ENCODE peak calls at places on chromosome 16, in six cellular contexts. E is AG09309, I is fibroblast of the aortic adventitia, Q is heart left ventricle, R is GM10248, H is activated B cell treated with CpG ODN at 0.5 μM for 24 hours. Z is an unnamed sample.

GRCh38 chr16:6335072-6335471 is 997.6 kb upstream of the RBFOX1 start:
- DNase-seq in Q (no peak), H (no peak), R (no peak), I (no peak), E (no peak), Z (no peak)

GRCh38 chr16:74738134-74738541 is 36.5 kb downstream of the FA2H start:
- DNase-seq in Q (no peak), I (no peak), E (no peak), H (no peak), R (no peak), Z (no peak)

GRCh38 chr16:22353188-22353919 is 21.1 kb downstream of the CDR2 start:
- DNase-seq in Q (no peak), E (peak), R (peak), I (peak), H (no peak), Z (no peak)

GRCh38 chr16:3971261-3971660 is 90.7 kb upstream of the CREBBP start:
- DNase-seq in E (no peak), I (peak), R (peak), H (no peak), Q (no peak), Z (no peak)

GRCh38 chr16:72501739-72502653 is 330.0 kb upstream of the PMFBP1 start:
- DNase-seq in R (peak), I (peak), H (peak), Q (no peak), E (peak), Z (peak)

GRCh38 chr16:50305441-50306061 is 39.2 kb downstream of the ADCY7 start:
- DNase-seq in E (no peak), R (no peak), Q (peak), I (no peak), H (peak), Z (peak)

GRCh38 chr16:709651-710499 is 4.3 kb upstream of the FBXL16 start:
- DNase-seq in H (no peak), I (peak), R (no peak), E (no peak), Q (no peak), Z (no peak)

GRCh38 chr16:22625948-22626347 is 115.3 kb downstream of the NPIPB5 start:
- DNase-seq in Q (no peak), E (no peak), I (no peak), H (no peak), R (no peak), Z (no peak)

GRCh38 chr16:50407351-50407750 is 38.6 kb upstream of the BRD7 start:
- DNase-seq in Q (no peak), E (no peak), I (no peak), R (no peak), H (no peak), Z (no peak)

GRCh38 chr16:53892155-53892554 is 188.2 kb downstream of the FTO start:
- DNase-seq in Q (no peak), H (no peak), R (peak), I (peak), E (peak), Z (peak)

GRCh38 chr16:30927789-30928378 is 4.5 kb downstream of the FBXL19 start:
- DNase-seq in I (peak), R (no peak), H (no peak), E (no peak), Q (no peak), Z (peak)

GRCh38 chr16:67346328-67346727 is 19.7 kb downstream of the LRRC36 start:
- DNase-seq in E (no peak), I (no peak), H (no peak), Q (no peak), R (no peak), Z (no peak)

GRCh38 chr16:67345401-67345800 is 18.8 kb downstream of the LRRC36 start:
- DNase-seq in Q (no peak), H (no peak), I (no peak), R (no peak), E (no peak), Z (no peak)

DNA sequence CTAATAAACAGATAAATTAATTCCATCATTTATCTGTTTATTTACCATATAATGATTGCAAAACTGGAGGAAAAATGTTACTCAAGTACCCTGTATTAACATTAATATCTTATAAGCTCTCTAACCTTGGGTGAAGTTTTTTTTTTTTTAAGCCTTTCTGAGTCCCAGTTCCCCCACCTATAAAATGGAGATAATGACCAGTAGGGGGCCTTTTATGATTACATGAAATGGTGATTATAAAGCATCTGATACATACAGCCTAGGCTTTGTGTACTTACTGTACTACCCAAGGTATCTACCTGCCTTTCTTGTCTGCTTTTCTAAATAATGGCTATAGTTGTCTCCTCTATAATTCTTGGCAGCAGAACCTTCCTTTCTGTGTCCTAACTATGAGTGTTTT is 22.6 kb downstream of the LRRC36 start:
- DNase-seq in R (no peak), E (no peak), H (no peak), Q (no peak), I (peak), Z (no peak)
- TF ChIP-seq CTCF in R (peak), E (peak), H (peak), Q (peak), I (peak), Z (peak)

DNA sequence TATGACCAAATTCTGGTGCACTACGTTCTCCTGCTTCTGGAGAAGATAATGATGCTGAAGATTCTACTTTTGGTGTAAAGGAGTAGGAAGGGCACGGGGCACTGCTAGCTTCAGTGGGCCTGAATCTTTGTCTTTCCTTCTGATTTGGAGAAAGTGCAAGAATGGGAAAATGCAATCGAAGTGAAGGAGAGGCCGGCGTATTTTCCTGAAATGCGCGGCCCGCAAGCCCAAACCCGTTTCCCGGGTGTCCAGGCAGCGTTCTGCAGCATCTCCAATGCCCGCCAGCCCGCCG is 372 bp upstream of the NDE1 start:
- DNase-seq in R (no peak), Q (no peak), E (no peak), I (no peak), H (no peak), Z (no peak)
- TF ChIP-seq CTCF in R (no peak), Q (no peak), E (no peak), I (no peak), H (no peak), Z (no peak)

DNA sequence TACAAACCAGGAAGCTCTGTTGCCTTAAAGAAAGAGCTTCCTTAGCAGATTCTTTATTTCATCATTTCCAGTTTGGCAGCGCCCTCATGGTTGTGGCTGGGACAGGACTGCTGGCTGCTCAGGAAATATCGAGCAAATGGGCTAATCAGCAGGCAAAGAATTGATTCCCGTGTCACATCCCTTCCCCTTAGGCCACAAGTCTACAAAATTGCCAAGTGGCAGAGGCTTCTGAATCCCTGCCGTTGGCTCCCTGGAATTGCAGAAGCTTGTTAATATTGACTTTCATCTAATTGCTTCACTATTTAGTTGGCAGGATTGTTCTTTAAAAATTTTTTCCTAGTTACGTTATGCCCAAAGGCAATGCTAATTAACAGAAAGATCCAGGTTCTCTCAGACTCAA is 456.3 kb upstream of the ERCC4 start:
- DNase-seq in I (no peak), Q (no peak), E (no peak), R (no peak), H (no peak), Z (no peak)
- TF ChIP-seq CTCF in I (no peak), Q (no peak), E (no peak), R (no peak), H (no peak), Z (no peak)

GRCh38 chr16:66095676-66096075 is 270.8 kb upstream of the CDH5 start:
- DNase-seq in R (no peak), Q (no peak), H (no peak), I (no peak), E (no peak), Z (no peak)
- TF ChIP-seq CTCF in R (no peak), Q (no peak), H (no peak), I (no peak), E (peak), Z (no peak)

DNA sequence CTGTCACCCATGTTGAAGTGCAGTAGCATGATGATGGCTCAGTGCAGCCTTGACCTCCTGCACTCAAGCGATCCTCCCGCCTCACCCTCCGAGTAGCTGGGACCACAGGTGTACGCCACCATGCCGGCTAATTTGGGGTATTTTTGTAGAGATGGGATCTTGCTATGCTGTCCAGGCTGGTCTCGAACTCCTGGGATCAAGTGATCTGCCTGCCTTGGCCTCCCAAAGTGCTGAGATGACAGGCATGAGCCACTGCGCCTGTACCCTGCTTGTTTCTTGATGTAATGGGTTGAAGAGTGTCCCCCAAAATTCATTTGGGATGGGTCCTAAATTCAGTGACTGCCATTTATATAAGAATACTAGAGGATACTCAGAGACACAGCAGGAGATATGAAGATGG is 57.2 kb downstream of the ABCC6 start:
- DNase-seq in R (no peak), E (no peak), Q (peak), H (no peak), I (no peak), Z (no peak)
- TF ChIP-seq CTCF in R (no peak), E (no peak), Q (no peak), H (no peak), I (no peak), Z (no peak)

GRCh38 chr16:1938316-1938715 is 4.7 kb downstream of the MSRB1 start:
- DNase-seq in E (no peak), R (no peak), H (no peak), Q (peak), I (no peak), Z (no peak)
- TF ChIP-seq CTCF in E (no peak), R (no peak), H (no peak), Q (no peak), I (no peak), Z (no peak)

GRCh38 chr16:88770459-88771293 is 14.3 kb downstream of the PIEZO1 start:
- DNase-seq in I (no peak), Q (peak), E (no peak), H (peak), R (no peak), Z (no peak)
- TF ChIP-seq CTCF in I (no peak), Q (no peak), E (no peak), H (no peak), R (no peak), Z (no peak)

GRCh38 chr16:27270389-27270788 is 1.8 kb upstream of the NSMCE1 start:
- DNase-seq in H (no peak), Q (no peak), I (no peak), R (no peak), E (no peak), Z (no peak)

GRCh38 chr16:27267037-27267677 is 1.4 kb downstream of the NSMCE1 start:
- DNase-seq in R (no peak), H (no peak), E (no peak), I (no peak), Q (no peak), Z (no peak)

GRCh38 chr16:27269300-27270150 is 953 bp upstream of the NSMCE1 start:
- DNase-seq in R (no peak), I (no peak), H (no peak), Q (no peak), E (no peak), Z (no peak)

GRCh38 chr16:27265982-27266381 is 2.6 kb downstream of the NSMCE1 start:
- DNase-seq in H (no peak), I (no peak), Q (no peak), R (no peak), E (no peak), Z (no peak)

GRCh38 chr16:27268376-27269299 is at the start of gene NSMCE1:
- DNase-seq in Q (peak), I (peak), E (peak), R (peak), H (peak), Z (peak)
- TF ChIP-seq CTCF in Q (peak), I (peak), E (no peak), R (no peak), H (no peak), Z (no peak)

DNA sequence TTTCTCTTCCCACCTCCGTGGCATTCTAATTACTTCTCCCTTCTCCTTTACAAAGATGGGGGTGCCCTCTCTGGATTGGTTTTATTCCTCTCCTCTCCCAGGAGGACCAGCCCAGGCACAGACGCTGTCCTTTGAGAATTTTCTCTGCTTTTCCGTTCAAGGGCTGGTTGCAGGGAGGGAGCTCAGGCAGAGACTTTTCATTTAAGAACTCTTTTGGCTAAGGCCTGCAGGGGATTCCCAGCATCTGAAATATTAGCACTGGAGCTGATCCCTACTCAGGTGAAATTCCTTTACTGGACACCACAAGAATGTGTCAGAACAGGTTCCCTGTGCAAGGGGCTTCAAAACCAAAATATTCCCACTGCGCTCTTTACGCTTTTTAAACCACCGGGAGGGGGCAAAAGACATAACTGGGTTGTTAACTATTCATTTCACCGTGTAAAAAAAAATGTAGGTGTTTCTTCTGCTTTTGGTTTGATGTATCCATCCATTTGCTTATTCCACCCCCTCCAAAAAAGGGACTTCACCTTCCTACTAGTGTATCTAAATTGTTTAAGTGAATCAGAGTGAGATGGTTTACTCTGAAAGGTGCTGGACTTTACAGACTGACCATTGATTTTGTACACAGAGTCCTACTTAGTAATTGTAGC is 1.4 kb downstream of the NFAT5 start:
- DNase-seq in E (no peak), H (no peak), I (peak), Q (no peak), R (peak), Z (no peak)
- TF ChIP-seq CTCF in E (peak), H (no peak), I (peak), Q (no peak), R (peak), Z (peak)

Z was measured in progenitor cell of endocrine pancreas.